ENCODE peak calls at places on chromosome 7, in five cellular contexts. One of them, this sample, is unnamed.

GRCh38 chr7:299628-300027 is 9.7 kb downstream of the FOXL3 start:
- DNase-seq in astrocyte of the spinal cord: no peak
- DNase-seq in Panc1: no peak
- DNase-seq in endodermal cell: peak; percentile 32
- DNase-seq in heart right ventricle: no peak
- DNase-seq in this sample: no peak

GRCh38 chr7:94417261-94417660 is 22.6 kb downstream of the COL1A2 start:
- DNase-seq in astrocyte of the spinal cord: no peak
- DNase-seq in Panc1: no peak
- DNase-seq in endodermal cell: no peak
- DNase-seq in heart right ventricle: no peak
- DNase-seq in this sample: no peak

GRCh38 chr7:34596887-34597286 is 61.1 kb upstream of the NPSR1 start:
- DNase-seq in astrocyte of the spinal cord: no peak
- DNase-seq in Panc1: no peak
- DNase-seq in endodermal cell: peak; percentile 67
- DNase-seq in heart right ventricle: no peak
- DNase-seq in this sample: no peak

GRCh38 chr7:117669818-117670217 is 190.0 kb downstream of the CFTR start:
- DNase-seq in astrocyte of the spinal cord: no peak
- DNase-seq in Panc1: no peak
- DNase-seq in endodermal cell: peak; percentile 58
- DNase-seq in heart right ventricle: no peak
- DNase-seq in this sample: no peak

GRCh38 chr7:42237162-42237821 is at the start of gene GLI3:
- DNase-seq in astrocyte of the spinal cord: peak; percentile 94
- DNase-seq in Panc1: no peak
- DNase-seq in endodermal cell: peak; percentile 95
- DNase-seq in heart right ventricle: peak; percentile 90
- DNase-seq in this sample: peak; percentile 64

GRCh38 chr7:23471090-23471859 is 984 bp upstream of the IGF2BP3 start:
- DNase-seq in astrocyte of the spinal cord: peak; percentile 84
- DNase-seq in Panc1: no peak
- DNase-seq in endodermal cell: peak; percentile 97
- DNase-seq in heart right ventricle: no peak
- DNase-seq in this sample: no peak

GRCh38 chr7:50092579-50093411 is at the start of gene ZPBP:
- DNase-seq in astrocyte of the spinal cord: peak; percentile 40
- DNase-seq in Panc1: peak; percentile 41
- DNase-seq in endodermal cell: peak; percentile 70
- DNase-seq in heart right ventricle: no peak
- DNase-seq in this sample: no peak

GRCh38 chr7:26376208-26376917 is 84.7 kb downstream of the SNX10 start:
- DNase-seq in astrocyte of the spinal cord: no peak
- DNase-seq in Panc1: no peak
- DNase-seq in endodermal cell: peak; percentile 92
- DNase-seq in heart right ventricle: no peak
- DNase-seq in this sample: no peak

GRCh38 chr7:95199779-95200558 is 124.4 kb downstream of the PON1 start:
- DNase-seq in astrocyte of the spinal cord: peak; percentile 69
- DNase-seq in Panc1: peak; percentile 52
- DNase-seq in endodermal cell: peak; percentile 67
- DNase-seq in heart right ventricle: peak; percentile 15
- DNase-seq in this sample: no peak

GRCh38 chr7:105932835-105933477 is 30.1 kb upstream of the CDHR3 start:
- DNase-seq in astrocyte of the spinal cord: peak; percentile 77
- DNase-seq in Panc1: no peak
- DNase-seq in endodermal cell: peak; percentile 57
- DNase-seq in heart right ventricle: no peak
- DNase-seq in this sample: no peak

GRCh38 chr7:17593854-17594419 is 295.5 kb downstream of the AHR start:
- DNase-seq in astrocyte of the spinal cord: peak; percentile 30
- DNase-seq in Panc1: no peak
- DNase-seq in endodermal cell: no peak
- DNase-seq in heart right ventricle: no peak
- DNase-seq in this sample: no peak

GRCh38 chr7:128030999-128031681 is at the start of gene LRRC4:
- DNase-seq in astrocyte of the spinal cord: peak; percentile 37
- DNase-seq in Panc1: no peak
- DNase-seq in endodermal cell: peak; percentile 83
- DNase-seq in heart right ventricle: peak; percentile 26
- DNase-seq in this sample: no peak

GRCh38 chr7:106050743-106051110 is 61.4 kb downstream of the SYPL1 start:
- DNase-seq in astrocyte of the spinal cord: peak; percentile 26
- DNase-seq in Panc1: no peak
- DNase-seq in endodermal cell: peak; percentile 53
- DNase-seq in heart right ventricle: no peak
- DNase-seq in this sample: no peak

GRCh38 chr7:108460964-108461363 is 4.7 kb upstream of the NRCAM start:
- DNase-seq in astrocyte of the spinal cord: no peak
- DNase-seq in Panc1: no peak
- DNase-seq in endodermal cell: no peak
- DNase-seq in heart right ventricle: no peak
- DNase-seq in this sample: no peak

GRCh38 chr7:131945948-131946525 is 389.6 kb upstream of the PODXL start:
- DNase-seq in astrocyte of the spinal cord: no peak
- DNase-seq in Panc1: no peak
- DNase-seq in endodermal cell: peak; percentile 44
- DNase-seq in heart right ventricle: no peak
- DNase-seq in this sample: no peak

GRCh38 chr7:79723833-79724608 is 270.6 kb upstream of the MAGI2 start:
- DNase-seq in astrocyte of the spinal cord: no peak
- DNase-seq in Panc1: no peak
- DNase-seq in endodermal cell: no peak
- DNase-seq in heart right ventricle: no peak
- DNase-seq in this sample: no peak

GRCh38 chr7:29346574-29346973 is 152.0 kb downstream of the CHN2 start:
- DNase-seq in astrocyte of the spinal cord: no peak
- DNase-seq in Panc1: no peak
- DNase-seq in endodermal cell: peak; percentile 10
- DNase-seq in heart right ventricle: no peak
- DNase-seq in this sample: no peak

GRCh38 chr7:41199136-41199535 is 503.8 kb downstream of the INHBA start:
- DNase-seq in astrocyte of the spinal cord: no peak
- DNase-seq in Panc1: no peak
- DNase-seq in endodermal cell: no peak
- DNase-seq in heart right ventricle: no peak
- DNase-seq in this sample: no peak

GRCh38 chr7:100220833-100221718 is 1.3 kb downstream of the PVRIG start:
- DNase-seq in astrocyte of the spinal cord: no peak
- DNase-seq in Panc1: no peak
- DNase-seq in endodermal cell: no peak
- DNase-seq in heart right ventricle: no peak
- DNase-seq in this sample: no peak

GRCh38 chr7:74033372-74034311 is 5.7 kb downstream of the ELN start:
- DNase-seq in astrocyte of the spinal cord: peak; percentile 46
- DNase-seq in Panc1: no peak
- DNase-seq in endodermal cell: no peak
- DNase-seq in heart right ventricle: peak; percentile 77
- DNase-seq in this sample: no peak

GRCh38 chr7:134831862-134832261 is 52.4 kb downstream of the CALD1 start:
- DNase-seq in astrocyte of the spinal cord: no peak
- DNase-seq in Panc1: no peak
- DNase-seq in endodermal cell: no peak
- DNase-seq in heart right ventricle: peak; percentile 44
- DNase-seq in this sample: no peak

GRCh38 chr7:143176128-143176527 is 7.1 kb upstream of the TAS2R39 start:
- DNase-seq in astrocyte of the spinal cord: no peak
- DNase-seq in Panc1: no peak
- DNase-seq in endodermal cell: peak; percentile 65
- DNase-seq in heart right ventricle: no peak
- DNase-seq in this sample: no peak

GRCh38 chr7:15594461-15594860 is 32.6 kb upstream of the AGMO start:
- DNase-seq in astrocyte of the spinal cord: no peak
- DNase-seq in Panc1: no peak
- DNase-seq in endodermal cell: no peak
- DNase-seq in heart right ventricle: no peak
- DNase-seq in this sample: no peak

GRCh38 chr7:92790987-92791386 is 45.4 kb downstream of the CDK6 start:
- DNase-seq in astrocyte of the spinal cord: peak; percentile 58
- DNase-seq in Panc1: no peak
- DNase-seq in endodermal cell: no peak
- DNase-seq in heart right ventricle: no peak
- DNase-seq in this sample: no peak

GRCh38 chr7:24936121-24936824 is 43.7 kb downstream of the OSBPL3 start:
- DNase-seq in astrocyte of the spinal cord: peak; percentile 74
- DNase-seq in Panc1: no peak
- DNase-seq in endodermal cell: no peak
- DNase-seq in heart right ventricle: no peak
- DNase-seq in this sample: no peak

GRCh38 chr7:16668049-16668858 is 22.3 kb downstream of the BZW2 start:
- DNase-seq in astrocyte of the spinal cord: peak; percentile 99
- DNase-seq in Panc1: peak; percentile 96
- DNase-seq in endodermal cell: no peak
- DNase-seq in heart right ventricle: peak; percentile 58
- DNase-seq in this sample: no peak

GRCh38 chr7:22771194-22771593 is 44.2 kb downstream of the IL6 start:
- DNase-seq in astrocyte of the spinal cord: no peak
- DNase-seq in Panc1: no peak
- DNase-seq in endodermal cell: no peak
- DNase-seq in heart right ventricle: no peak
- DNase-seq in this sample: no peak

GRCh38 chr7:93021748-93022147 is 96.0 kb downstream of the SAMD9 start:
- DNase-seq in astrocyte of the spinal cord: no peak
- DNase-seq in Panc1: no peak
- DNase-seq in endodermal cell: no peak
- DNase-seq in heart right ventricle: no peak
- DNase-seq in this sample: no peak

GRCh38 chr7:11373546-11374142 is 400.0 kb downstream of the PHF14 start:
- DNase-seq in astrocyte of the spinal cord: peak; percentile 28
- DNase-seq in Panc1: peak; percentile 7
- DNase-seq in endodermal cell: no peak
- DNase-seq in heart right ventricle: no peak
- DNase-seq in this sample: no peak

GRCh38 chr7:139828880-139829653 is at the start of gene TBXAS1:
- DNase-seq in astrocyte of the spinal cord: no peak
- DNase-seq in Panc1: no peak
- DNase-seq in endodermal cell: peak; percentile 67
- DNase-seq in heart right ventricle: no peak
- DNase-seq in this sample: no peak
- H3K4me3 ChIP-seq in astrocyte of the spinal cord: no peak within 1 kb of the TSS
- H3K4me3 ChIP-seq in Panc1: no peak within 1 kb of the TSS
- H3K4me3 ChIP-seq in endodermal cell: peak within 1 kb of the TSS; percentile 49
- H3K4me3 ChIP-seq in heart right ventricle: peak within 1 kb of the TSS; percentile 4
- H3K4me3 ChIP-seq in this sample: peak within 1 kb of the TSS; percentile 54

DNA sequence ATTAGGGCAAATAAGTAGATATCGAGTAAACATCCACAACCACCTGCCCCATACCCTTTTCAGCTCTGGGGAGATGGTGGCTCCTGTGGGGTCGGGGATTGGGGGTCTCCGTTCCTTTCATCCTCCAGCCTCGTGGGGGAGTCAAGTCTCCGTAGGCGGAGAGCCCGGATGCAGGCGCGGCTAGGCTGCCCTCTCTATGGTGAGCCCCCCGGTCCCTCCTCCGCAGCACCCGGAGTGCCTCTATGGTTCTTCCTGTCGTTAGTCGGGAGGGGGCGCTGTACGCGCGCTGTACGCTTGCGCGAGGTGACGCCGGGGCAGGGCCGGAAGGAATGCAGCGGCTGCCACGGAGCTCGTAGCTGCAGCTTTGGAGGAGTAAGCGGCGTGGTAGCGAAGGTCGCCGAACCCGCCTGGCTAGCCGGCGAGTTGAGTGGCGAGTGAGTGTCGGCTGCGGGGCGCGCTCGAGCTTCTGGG is 14.8 kb upstream of the MMD2 start:
- DNase-seq in astrocyte of the spinal cord: peak; percentile 91
- DNase-seq in Panc1: peak; percentile 74
- DNase-seq in endodermal cell: peak; percentile 99
- DNase-seq in heart right ventricle: peak; percentile 88
- DNase-seq in this sample: peak; percentile 34
- H3K4me3 ChIP-seq in astrocyte of the spinal cord: peak overlapping the region; percentile 67
- H3K4me3 ChIP-seq in Panc1: peak overlapping the region; percentile 73
- H3K4me3 ChIP-seq in endodermal cell: peak overlapping the region; percentile 84
- H3K4me3 ChIP-seq in heart right ventricle: peak overlapping the region; percentile 90
- H3K4me3 ChIP-seq in this sample: peak overlapping the region; percentile 96

GRCh38 chr7:68276725-68277124 is 1280.1 kb downstream of the TYW1 start:
- DNase-seq in astrocyte of the spinal cord: no peak
- DNase-seq in Panc1: no peak
- DNase-seq in endodermal cell: no peak
- DNase-seq in heart right ventricle: no peak
- DNase-seq in this sample: no peak

GRCh38 chr7:68267486-68267885 is 1270.9 kb downstream of the TYW1 start:
- DNase-seq in astrocyte of the spinal cord: no peak
- DNase-seq in Panc1: no peak
- DNase-seq in endodermal cell: no peak
- DNase-seq in heart right ventricle: no peak
- DNase-seq in this sample: no peak

GRCh38 chr7:68269410-68269809 is 1272.8 kb downstream of the TYW1 start:
- DNase-seq in astrocyte of the spinal cord: peak; percentile 36
- DNase-seq in Panc1: no peak
- DNase-seq in endodermal cell: no peak
- DNase-seq in heart right ventricle: no peak
- DNase-seq in this sample: no peak

GRCh38 chr7:68272507-68272906 is 1275.9 kb downstream of the TYW1 start:
- DNase-seq in astrocyte of the spinal cord: no peak
- DNase-seq in Panc1: no peak
- DNase-seq in endodermal cell: no peak
- DNase-seq in heart right ventricle: no peak
- DNase-seq in this sample: no peak
- H3K4me3 ChIP-seq in astrocyte of the spinal cord: no peak overlapping the region
- H3K4me3 ChIP-seq in Panc1: no peak overlapping the region
- H3K4me3 ChIP-seq in endodermal cell: no peak overlapping the region
- H3K4me3 ChIP-seq in heart right ventricle: no peak overlapping the region
- H3K4me3 ChIP-seq in this sample: no peak overlapping the region

DNA sequence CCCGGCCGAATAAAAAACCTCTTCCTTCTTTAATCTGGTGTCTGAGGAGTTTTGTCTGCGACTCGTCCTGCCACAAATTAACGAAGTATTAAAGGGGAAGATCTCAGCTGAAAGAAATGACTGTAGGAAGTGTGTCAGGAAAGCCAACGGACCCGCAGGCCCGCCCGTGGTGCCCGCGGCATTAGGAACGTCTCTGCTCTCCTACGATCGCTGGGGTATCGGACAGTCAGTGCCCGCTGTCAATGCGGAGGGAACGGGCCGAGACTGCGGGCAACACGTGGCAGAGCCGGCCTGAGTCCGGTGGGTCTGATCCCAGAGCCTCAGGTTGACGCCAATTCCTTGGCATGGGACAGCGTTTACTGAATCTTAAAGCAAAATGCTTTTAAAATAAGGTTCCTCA is 128.7 kb downstream of the KBTBD2 start:
- DNase-seq in astrocyte of the spinal cord: no peak
- DNase-seq in Panc1: no peak
- DNase-seq in endodermal cell: peak; percentile 54
- DNase-seq in heart right ventricle: no peak
- DNase-seq in this sample: no peak
- H3K4me3 ChIP-seq in astrocyte of the spinal cord: no peak overlapping the region
- H3K4me3 ChIP-seq in Panc1: no peak overlapping the region
- H3K4me3 ChIP-seq in endodermal cell: no peak overlapping the region
- H3K4me3 ChIP-seq in heart right ventricle: no peak overlapping the region
- H3K4me3 ChIP-seq in this sample: peak overlapping the region; percentile 45